ENCODE peak calls at places on chromosomes 12 and 14, in ten cellular contexts. One of them, this sample, is unnamed.

GRCh38 chr14:58922211-58922940 is 266.1 kb upstream of the DAAM1 start:
- DNase-seq in pancreas: no peak
- DNase-seq in fibroblast of lung: peak; percentile 56
- DNase-seq in H9: no peak
- DNase-seq in adrenal gland: no peak
- DNase-seq in hepatocyte: no peak
- DNase-seq in uterus: no peak
- DNase-seq in mesendoderm: no peak
- DNase-seq in esophagus squamous epithelium: no peak
- DNase-seq in heart left ventricle: no peak
- DNase-seq in this sample: no peak

GRCh38 chr12:64090047-64090446 is 132.0 kb downstream of the KICS2 start:
- DNase-seq in pancreas: no peak
- DNase-seq in fibroblast of lung: no peak
- DNase-seq in H9: no peak
- DNase-seq in adrenal gland: no peak
- DNase-seq in hepatocyte: no peak
- DNase-seq in uterus: no peak
- DNase-seq in mesendoderm: no peak
- DNase-seq in esophagus squamous epithelium: no peak
- DNase-seq in heart left ventricle: no peak
- DNase-seq in this sample: no peak

GRCh38 chr12:78719721-78720120 is 144.9 kb upstream of the SYT1 start:
- DNase-seq in pancreas: no peak
- DNase-seq in fibroblast of lung: peak; percentile 64
- DNase-seq in H9: no peak
- DNase-seq in adrenal gland: no peak
- DNase-seq in hepatocyte: no peak
- DNase-seq in uterus: no peak
- DNase-seq in mesendoderm: no peak
- DNase-seq in esophagus squamous epithelium: no peak
- DNase-seq in heart left ventricle: no peak
- DNase-seq in this sample: no peak

GRCh38 chr14:92886337-92886736 is 36.6 kb upstream of the CHGA start:
- DNase-seq in pancreas: no peak
- DNase-seq in fibroblast of lung: no peak
- DNase-seq in H9: no peak
- DNase-seq in adrenal gland: peak; percentile 88
- DNase-seq in hepatocyte: no peak
- DNase-seq in uterus: no peak
- DNase-seq in mesendoderm: peak; percentile 17
- DNase-seq in esophagus squamous epithelium: no peak
- DNase-seq in heart left ventricle: no peak
- DNase-seq in this sample: no peak

GRCh38 chr12:11496157-11496851 is 100.9 kb upstream of the PRB2 start:
- DNase-seq in pancreas: no peak
- DNase-seq in fibroblast of lung: no peak
- DNase-seq in H9: peak; percentile 40
- DNase-seq in adrenal gland: no peak
- DNase-seq in hepatocyte: no peak
- DNase-seq in uterus: no peak
- DNase-seq in mesendoderm: peak; percentile 37
- DNase-seq in esophagus squamous epithelium: no peak
- DNase-seq in heart left ventricle: no peak
- DNase-seq in this sample: no peak

GRCh38 chr12:29317556-29318363 is 63.2 kb downstream of the ERGIC2 start:
- DNase-seq in pancreas: no peak
- DNase-seq in fibroblast of lung: peak; percentile 40
- DNase-seq in H9: peak; percentile 68
- DNase-seq in adrenal gland: peak; percentile 83
- DNase-seq in hepatocyte: peak; percentile 71
- DNase-seq in uterus: no peak
- DNase-seq in mesendoderm: peak; percentile 94
- DNase-seq in esophagus squamous epithelium: no peak
- DNase-seq in heart left ventricle: peak; percentile 57
- DNase-seq in this sample: peak; percentile 38

GRCh38 chr12:48160807-48161206 is 3.5 kb upstream of the ASB8 start:
- DNase-seq in pancreas: no peak
- DNase-seq in fibroblast of lung: peak; percentile 33
- DNase-seq in H9: no peak
- DNase-seq in adrenal gland: no peak
- DNase-seq in hepatocyte: no peak
- DNase-seq in uterus: no peak
- DNase-seq in mesendoderm: no peak
- DNase-seq in esophagus squamous epithelium: no peak
- DNase-seq in heart left ventricle: no peak
- DNase-seq in this sample: no peak

GRCh38 chr12:12927211-12928079 is 24.5 kb downstream of the GPRC5D start:
- DNase-seq in pancreas: peak; percentile 95
- DNase-seq in fibroblast of lung: peak; percentile 31
- DNase-seq in H9: no peak
- DNase-seq in adrenal gland: peak; percentile 97
- DNase-seq in hepatocyte: no peak
- DNase-seq in uterus: peak; percentile 29
- DNase-seq in mesendoderm: peak; percentile 82
- DNase-seq in esophagus squamous epithelium: no peak
- DNase-seq in heart left ventricle: peak; percentile 38
- DNase-seq in this sample: peak; percentile 94

GRCh38 chr14:38022775-38023174 is 184.9 kb upstream of the SSTR1 start:
- DNase-seq in pancreas: no peak
- DNase-seq in fibroblast of lung: no peak
- DNase-seq in H9: no peak
- DNase-seq in adrenal gland: no peak
- DNase-seq in hepatocyte: no peak
- DNase-seq in uterus: no peak
- DNase-seq in mesendoderm: no peak
- DNase-seq in esophagus squamous epithelium: no peak
- DNase-seq in heart left ventricle: no peak
- DNase-seq in this sample: no peak

GRCh38 chr12:131783915-131784541 is 44.2 kb upstream of the MMP17 start:
- DNase-seq in pancreas: no peak
- DNase-seq in fibroblast of lung: peak; percentile 89
- DNase-seq in H9: peak; percentile 72
- DNase-seq in adrenal gland: peak; percentile 64
- DNase-seq in hepatocyte: no peak
- DNase-seq in uterus: no peak
- DNase-seq in mesendoderm: peak; percentile 90
- DNase-seq in esophagus squamous epithelium: no peak
- DNase-seq in heart left ventricle: no peak
- DNase-seq in this sample: no peak

GRCh38 chr12:27018071-27018470 is 3.9 kb upstream of the TM7SF3 start:
- DNase-seq in pancreas: no peak
- DNase-seq in fibroblast of lung: no peak
- DNase-seq in H9: no peak
- DNase-seq in adrenal gland: no peak
- DNase-seq in hepatocyte: no peak
- DNase-seq in uterus: no peak
- DNase-seq in mesendoderm: no peak
- DNase-seq in esophagus squamous epithelium: no peak
- DNase-seq in heart left ventricle: no peak
- DNase-seq in this sample: no peak

GRCh38 chr14:42703501-42703900 is 1096.8 kb downstream of the LRFN5 start:
- DNase-seq in pancreas: no peak
- DNase-seq in fibroblast of lung: no peak
- DNase-seq in H9: no peak
- DNase-seq in adrenal gland: no peak
- DNase-seq in hepatocyte: no peak
- DNase-seq in uterus: no peak
- DNase-seq in mesendoderm: no peak
- DNase-seq in esophagus squamous epithelium: no peak
- DNase-seq in heart left ventricle: no peak
- DNase-seq in this sample: no peak
- H3K27ac ChIP-seq in pancreas: no peak overlapping the region
- H3K27ac ChIP-seq in fibroblast of lung: no peak overlapping the region
- H3K27ac ChIP-seq in H9: no peak overlapping the region
- H3K27ac ChIP-seq in adrenal gland: no peak overlapping the region
- H3K27ac ChIP-seq in hepatocyte: no peak overlapping the region
- H3K27ac ChIP-seq in uterus: no peak overlapping the region
- H3K27ac ChIP-seq in mesendoderm: no peak overlapping the region
- H3K27ac ChIP-seq in esophagus squamous epithelium: no peak overlapping the region
- H3K27ac ChIP-seq in heart left ventricle: no peak overlapping the region
- H3K27ac ChIP-seq in this sample: no peak overlapping the region

GRCh38 chr14:68039593-68039992 is 220.0 kb downstream of the RAD51B start:
- DNase-seq in pancreas: no peak
- DNase-seq in fibroblast of lung: peak; percentile 28
- DNase-seq in H9: no peak
- DNase-seq in adrenal gland: no peak
- DNase-seq in hepatocyte: no peak
- DNase-seq in uterus: no peak
- DNase-seq in mesendoderm: no peak
- DNase-seq in esophagus squamous epithelium: no peak
- DNase-seq in heart left ventricle: no peak
- DNase-seq in this sample: no peak
- H3K4me1 ChIP-seq in pancreas: no peaks in the 10 kb centered on the region
- H3K4me1 ChIP-seq in fibroblast of lung: no peaks in the 10 kb centered on the region
- H3K4me1 ChIP-seq in H9: peaks cover 9% of the 10 kb centered on the region
- H3K4me1 ChIP-seq in adrenal gland: no peaks in the 10 kb centered on the region
- H3K4me1 ChIP-seq in hepatocyte: peaks cover 47% of the 10 kb centered on the region
- H3K4me1 ChIP-seq in uterus: peaks cover 4% of the 10 kb centered on the region
- H3K4me1 ChIP-seq in mesendoderm: peaks cover 4% of the 10 kb centered on the region
- H3K4me1 ChIP-seq in esophagus squamous epithelium: peaks cover 5% of the 10 kb centered on the region
- H3K4me1 ChIP-seq in heart left ventricle: peaks cover 5% of the 10 kb centered on the region
- H3K4me1 ChIP-seq in this sample: peaks cover 45% of the 10 kb centered on the region

GRCh38 chr14:105165134-105165704 is 3.4 kb downstream of the JAG2 start:
- DNase-seq in pancreas: no peak
- DNase-seq in fibroblast of lung: no peak
- DNase-seq in H9: no peak
- DNase-seq in adrenal gland: no peak
- DNase-seq in hepatocyte: no peak
- DNase-seq in uterus: no peak
- DNase-seq in mesendoderm: no peak
- DNase-seq in esophagus squamous epithelium: no peak
- DNase-seq in heart left ventricle: no peak
- DNase-seq in this sample: no peak
- H3K27ac ChIP-seq in pancreas: no peak overlapping the region
- H3K27ac ChIP-seq in fibroblast of lung: no peak overlapping the region
- H3K27ac ChIP-seq in H9: no peak overlapping the region
- H3K27ac ChIP-seq in adrenal gland: no peak overlapping the region
- H3K27ac ChIP-seq in hepatocyte: no peak overlapping the region
- H3K27ac ChIP-seq in uterus: no peak overlapping the region
- H3K27ac ChIP-seq in mesendoderm: no peak overlapping the region
- H3K27ac ChIP-seq in esophagus squamous epithelium: peak overlapping the region; percentile 38
- H3K27ac ChIP-seq in heart left ventricle: no peak overlapping the region
- H3K27ac ChIP-seq in this sample: no peak overlapping the region

DNA sequence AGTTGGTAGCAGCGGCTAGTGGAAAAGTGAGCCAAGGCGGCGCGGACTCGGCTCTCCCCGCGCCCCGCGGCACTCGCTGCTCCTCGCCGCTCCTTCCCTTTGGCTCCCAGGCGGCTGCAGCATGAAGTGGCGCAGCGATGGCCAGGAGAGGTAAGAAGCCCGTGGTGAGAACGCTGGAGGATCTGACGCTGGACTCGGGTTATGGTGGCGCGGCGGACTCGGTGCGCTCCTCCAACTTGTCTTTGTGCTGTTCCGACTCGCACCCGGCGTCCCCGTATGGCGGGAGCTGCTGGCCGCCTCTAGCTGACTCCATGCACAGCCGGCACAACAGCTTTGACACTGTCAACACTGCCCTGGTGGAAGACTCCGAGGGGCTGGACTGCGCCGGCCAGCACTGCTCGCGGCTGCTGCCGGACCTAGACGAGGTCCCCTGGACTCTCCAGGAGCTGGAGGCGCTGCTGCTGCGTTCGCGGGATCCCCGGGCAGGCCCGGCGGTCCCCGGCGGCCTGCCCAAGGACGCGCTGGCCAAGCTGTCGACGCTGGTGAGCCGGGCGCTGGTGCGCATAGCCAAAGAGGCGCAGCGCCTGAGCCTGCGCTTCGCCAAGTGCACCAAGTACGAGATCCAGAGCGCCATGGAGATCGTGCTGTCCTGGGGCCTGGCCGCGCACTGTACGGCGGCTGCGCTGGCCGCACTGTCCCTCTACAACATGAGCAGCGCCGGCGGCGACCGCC is 225.6 kb upstream of the CRY1 start:
- DNase-seq in pancreas: peak; percentile 69
- DNase-seq in fibroblast of lung: peak; percentile 79
- DNase-seq in H9: peak; percentile 58
- DNase-seq in adrenal gland: no peak
- DNase-seq in hepatocyte: peak; percentile 42
- DNase-seq in uterus: no peak
- DNase-seq in mesendoderm: peak; percentile 75
- DNase-seq in esophagus squamous epithelium: no peak
- DNase-seq in heart left ventricle: no peak
- DNase-seq in this sample: no peak
- H3K4me1 ChIP-seq in pancreas: peaks cover 14% of the 10 kb centered on the region
- H3K4me1 ChIP-seq in fibroblast of lung: no peaks in the 10 kb centered on the region
- H3K4me1 ChIP-seq in H9: peaks cover 2% of the 10 kb centered on the region
- H3K4me1 ChIP-seq in adrenal gland: peaks cover 21% of the 10 kb centered on the region
- H3K4me1 ChIP-seq in hepatocyte: peaks cover 5% of the 10 kb centered on the region
- H3K4me1 ChIP-seq in uterus: no peaks in the 10 kb centered on the region
- H3K4me1 ChIP-seq in mesendoderm: no peaks in the 10 kb centered on the region
- H3K4me1 ChIP-seq in esophagus squamous epithelium: peaks cover 13% of the 10 kb centered on the region
- H3K4me1 ChIP-seq in heart left ventricle: peaks cover 38% of the 10 kb centered on the region
- H3K4me1 ChIP-seq in this sample: peaks cover 43% of the 10 kb centered on the region

GRCh38 chr12:19410211-19410610 is 29.1 kb upstream of the AEBP2 start:
- DNase-seq in pancreas: no peak
- DNase-seq in fibroblast of lung: peak; percentile 49
- DNase-seq in H9: no peak
- DNase-seq in adrenal gland: no peak
- DNase-seq in hepatocyte: no peak
- DNase-seq in uterus: no peak
- DNase-seq in mesendoderm: peak; percentile 83
- DNase-seq in esophagus squamous epithelium: no peak
- DNase-seq in heart left ventricle: no peak
- DNase-seq in this sample: no peak

GRCh38 chr12:19409376-19409775 is 29.9 kb upstream of the AEBP2 start:
- DNase-seq in pancreas: no peak
- DNase-seq in fibroblast of lung: peak; percentile 47
- DNase-seq in H9: no peak
- DNase-seq in adrenal gland: no peak
- DNase-seq in hepatocyte: no peak
- DNase-seq in uterus: no peak
- DNase-seq in mesendoderm: peak; percentile 37
- DNase-seq in esophagus squamous epithelium: no peak
- DNase-seq in heart left ventricle: no peak
- DNase-seq in this sample: no peak

GRCh38 chr12:19412844-19413243 is 26.4 kb upstream of the AEBP2 start:
- DNase-seq in pancreas: no peak
- DNase-seq in fibroblast of lung: no peak
- DNase-seq in H9: no peak
- DNase-seq in adrenal gland: no peak
- DNase-seq in hepatocyte: no peak
- DNase-seq in uterus: no peak
- DNase-seq in mesendoderm: no peak
- DNase-seq in esophagus squamous epithelium: no peak
- DNase-seq in heart left ventricle: peak; percentile 26
- DNase-seq in this sample: no peak

GRCh38 chr12:19410639-19411184 is 28.6 kb upstream of the AEBP2 start:
- DNase-seq in pancreas: no peak
- DNase-seq in fibroblast of lung: no peak
- DNase-seq in H9: no peak
- DNase-seq in adrenal gland: no peak
- DNase-seq in hepatocyte: no peak
- DNase-seq in uterus: no peak
- DNase-seq in mesendoderm: no peak
- DNase-seq in esophagus squamous epithelium: no peak
- DNase-seq in heart left ventricle: no peak
- DNase-seq in this sample: no peak

GRCh38 chr12:19411234-19412221 is 27.8 kb upstream of the AEBP2 start:
- DNase-seq in pancreas: no peak
- DNase-seq in fibroblast of lung: peak; percentile 53
- DNase-seq in H9: peak; percentile 75
- DNase-seq in adrenal gland: no peak
- DNase-seq in hepatocyte: no peak
- DNase-seq in uterus: no peak
- DNase-seq in mesendoderm: peak; percentile 60
- DNase-seq in esophagus squamous epithelium: no peak
- DNase-seq in heart left ventricle: no peak
- DNase-seq in this sample: no peak
- H3K27ac ChIP-seq in pancreas: no peak overlapping the region
- H3K27ac ChIP-seq in fibroblast of lung: no peak overlapping the region
- H3K27ac ChIP-seq in H9: no peak overlapping the region
- H3K27ac ChIP-seq in adrenal gland: no peak overlapping the region
- H3K27ac ChIP-seq in hepatocyte: peak overlapping the region; percentile 64
- H3K27ac ChIP-seq in uterus: no peak overlapping the region
- H3K27ac ChIP-seq in mesendoderm: no peak overlapping the region
- H3K27ac ChIP-seq in esophagus squamous epithelium: peak overlapping the region; percentile 74
- H3K27ac ChIP-seq in heart left ventricle: peak overlapping the region; percentile 67
- H3K27ac ChIP-seq in this sample: no peak overlapping the region

This sample was measured in stomach.